ENCODE peak calls at places on chromosomes 3 and 15, in nine cellular contexts. N is activated naive CD8-positive, alpha-beta T cell treated with anti-CD3 and anti-CD28 coated beads, Interleukin-2, amount 50 U/mL, for 16 hours; P is Kasumi-1; U is Calu3; I is activated CD4-positive, alpha-beta T cell treated with anti-CD3 and anti-CD28 coated beads, Interleukin-2, amount 50 U/mL, for 24 hours; V is OCI-LY7; Y is K562; X is SK-MEL-5; Q is cardiac fibroblast. O is an unnamed sample.

GRCh38 chr15:33310481-33311311 is at the start of gene RYR3:
- DNase-seq in N (no peak), P (no peak), U (no peak), I (no peak), V (no peak), Y (no peak), X (peak), Q (peak), O (no peak)

GRCh38 chr3:184455991-184456390 is 76.1 kb downstream of the CHRD start:
- DNase-seq in N (no peak), P (no peak), U (no peak), I (no peak), V (no peak), Y (no peak), X (no peak), Q (no peak), O (no peak)

GRCh38 chr15:41862515-41863116 is 24.0 kb downstream of the PLA2G4B start:
- DNase-seq in N (no peak), P (no peak), U (no peak), I (no peak), V (no peak), Y (no peak), X (no peak), Q (no peak), O (no peak)

GRCh38 chr3:184656430-184656990 is 55.4 kb downstream of the MAGEF1 start:
- DNase-seq in N (no peak), P (no peak), U (no peak), I (no peak), V (no peak), Y (no peak), X (no peak), Q (no peak), O (no peak)

GRCh38 chr15:68124700-68125099 is 70.6 kb downstream of the PIAS1 start:
- DNase-seq in N (no peak), P (no peak), U (no peak), I (no peak), V (no peak), Y (no peak), X (no peak), Q (no peak), O (no peak)

GRCh38 chr3:172208586-172209332 is 169.4 kb downstream of the FNDC3B start:
- DNase-seq in N (no peak), P (peak), U (no peak), I (no peak), V (no peak), Y (no peak), X (no peak), Q (no peak), O (no peak)

GRCh38 chr3:174949523-174949922 is 90.4 kb downstream of the NAALADL2 start:
- DNase-seq in N (no peak), P (no peak), U (peak), I (no peak), V (no peak), Y (no peak), X (no peak), Q (peak), O (peak)

GRCh38 chr3:156416846-156417581 is 137.9 kb downstream of the SSR3 start:
- DNase-seq in N (no peak), P (no peak), U (no peak), I (no peak), V (no peak), Y (no peak), X (no peak), Q (no peak), O (no peak)

GRCh38 chr3:170908235-170909116 is at the start of gene EIF5A2:
- DNase-seq in N (peak), P (peak), U (peak), I (peak), V (peak), Y (peak), X (peak), Q (peak), O (peak)

GRCh38 chr15:28021281-28022039 is 77.7 kb downstream of the OCA2 start:
- DNase-seq in N (no peak), P (peak), U (peak), I (no peak), V (no peak), Y (peak), X (peak), Q (peak), O (peak)

GRCh38 chr3:72042397-72043211 is 257.7 kb upstream of the PROK2 start:
- DNase-seq in N (no peak), P (no peak), U (no peak), I (no peak), V (no peak), Y (no peak), X (no peak), Q (peak), O (peak)

GRCh38 chr15:85973584-85974347 is 105.9 kb upstream of the AGBL1 start:
- DNase-seq in N (no peak), P (no peak), U (no peak), I (no peak), V (no peak), Y (no peak), X (no peak), Q (no peak), O (no peak)

GRCh38 chr15:31065824-31066223 is 35.7 kb downstream of the TRPM1 start:
- DNase-seq in N (no peak), P (no peak), U (no peak), I (no peak), V (no peak), Y (no peak), X (no peak), Q (no peak), O (no peak)

GRCh38 chr3:63294332-63294731 is 16.2 kb downstream of the SYNPR start:
- DNase-seq in N (no peak), P (no peak), U (no peak), I (no peak), V (no peak), Y (no peak), X (no peak), Q (no peak), O (no peak)

GRCh38 chr3:195815169-195815771 is 3.5 kb upstream of the MUC4 start:
- DNase-seq in N (no peak), P (no peak), U (peak), I (no peak), V (no peak), Y (no peak), X (no peak), Q (no peak), O (no peak)

GRCh38 chr3:21621396-21621695 is 129.7 kb downstream of the ZNF385D start:
- DNase-seq in N (no peak), P (no peak), U (no peak), I (no peak), V (no peak), Y (no peak), X (no peak), Q (peak), O (peak)

GRCh38 chr3:190319660-190320059 is 2.6 kb downstream of the CLDN1 start:
- DNase-seq in N (peak), P (no peak), U (peak), I (peak), V (no peak), Y (no peak), X (no peak), Q (no peak), O (no peak)

GRCh38 chr3:118400086-118400485 is 634.6 kb downstream of the IGSF11 start:
- DNase-seq in N (no peak), P (no peak), U (no peak), I (no peak), V (no peak), Y (no peak), X (no peak), Q (no peak), O (no peak)

GRCh38 chr3:2659896-2660295 is 450.3 kb downstream of the IL5RA start:
- DNase-seq in N (no peak), P (no peak), U (no peak), I (no peak), V (no peak), Y (no peak), X (no peak), Q (peak), O (no peak)

GRCh38 chr15:99021669-99022068 is 14.1 kb upstream of the PGPEP1L start:
- DNase-seq in N (no peak), P (no peak), U (no peak), I (no peak), V (no peak), Y (no peak), X (no peak), Q (no peak), O (no peak)

GRCh38 chr3:63069780-63070540 is 194.7 kb upstream of the CADPS start:
- DNase-seq in N (no peak), P (no peak), U (no peak), I (no peak), V (no peak), Y (no peak), X (no peak), Q (no peak), O (no peak)

GRCh38 chr3:52195823-52196331 is 2.1 kb upstream of the ALAS1 start:
- DNase-seq in N (no peak), P (peak), U (peak), I (no peak), V (no peak), Y (no peak), X (peak), Q (peak), O (peak)

GRCh38 chr15:98562361-98562791 is 86.0 kb upstream of the IGF1R start:
- DNase-seq in N (no peak), P (no peak), U (no peak), I (no peak), V (no peak), Y (no peak), X (no peak), Q (no peak), O (no peak)

GRCh38 chr15:75920079-75920478 is 16.4 kb downstream of the FBXO22 start:
- DNase-seq in N (no peak), P (no peak), U (no peak), I (no peak), V (no peak), Y (no peak), X (no peak), Q (no peak), O (no peak)

GRCh38 chr3:124557433-124558232 is 172.6 kb upstream of the UMPS start:
- DNase-seq in N (no peak), P (no peak), U (no peak), I (no peak), V (no peak), Y (no peak), X (no peak), Q (peak), O (peak)

GRCh38 chr15:61327019-61327631 is 98.0 kb upstream of the RORA start:
- DNase-seq in N (no peak), P (no peak), U (no peak), I (no peak), V (no peak), Y (no peak), X (peak), Q (no peak), O (no peak)

GRCh38 chr15:55241895-55242294 is 45.2 kb upstream of the RSL24D1 start:
- DNase-seq in N (no peak), P (no peak), U (no peak), I (no peak), V (no peak), Y (no peak), X (no peak), Q (peak), O (no peak)

O was measured in AG08395.